ENCODE peak calls at places on chromosomes 3 and 15, in eight cellular contexts. T is breast epithelium, O is foreskin fibroblast, Q is brain microvascular endothelial cell, N is cardiac fibroblast, Y is astrocyte, R is BE2C, L is bronchial epithelial cell. D is an unnamed sample.

GRCh38 chr3:172129534-172129867 is 90.1 kb downstream of the FNDC3B start:
- DNase-seq in Y (no peak), Q (no peak), L (no peak), N (no peak), O (no peak), T (no peak), R (no peak), D (no peak)

GRCh38 chr3:134364061-134364935 is 9.9 kb downstream of the AMOTL2 start:
- DNase-seq in Q (peak; percentile 95), L (peak; percentile 83), O (peak; percentile 97), R (peak; percentile 75), N (peak; percentile 99), Y (peak; percentile 93), T (peak; percentile 95), D (peak; percentile 97)

GRCh38 chr15:92617197-92618037 is 38.2 kb downstream of the FAM174B start:
- DNase-seq in Y (peak; percentile 82), T (peak; percentile 64), R (peak; percentile 86), L (peak; percentile 38), N (peak; percentile 92), Q (peak; percentile 83), O (no peak), D (no peak)

GRCh38 chr3:98812851-98813374 is 49.8 kb downstream of the ST3GAL6 start:
- DNase-seq in Q (no peak), R (no peak), O (no peak), T (no peak), N (peak; percentile 68), Y (no peak), L (peak; percentile 71), D (no peak)

GRCh38 chr15:63907521-63907920 is 73.8 kb upstream of the HERC1 start:
- DNase-seq in T (no peak), Q (no peak), O (no peak), L (no peak), N (no peak), Y (no peak), R (no peak), D (no peak)

GRCh38 chr3:101195951-101196713 is 124.2 kb downstream of the IMPG2 start:
- DNase-seq in N (peak; percentile 78), L (peak; percentile 77), R (peak; percentile 12), O (peak; percentile 40), T (no peak), Y (peak; percentile 31), Q (peak; percentile 52), D (no peak)

GRCh38 chr15:64009798-64010241 is 36.5 kb downstream of the DAPK2 start:
- DNase-seq in R (no peak), T (no peak), Q (peak; percentile 22), Y (peak; percentile 66), N (peak; percentile 32), L (peak; percentile 90), O (peak; percentile 41), D (peak; percentile 20)

GRCh38 chr15:77019476-77020331 is 24.8 kb downstream of the PSTPIP1 start:
- DNase-seq in T (no peak), Y (peak; percentile 30), L (peak; percentile 17), N (no peak), O (no peak), Q (peak; percentile 37), R (peak; percentile 7), D (peak; percentile 53)

GRCh38 chr3:55491296-55491816 is 4.2 kb upstream of the WNT5A start:
- DNase-seq in Y (peak; percentile 96), L (peak; percentile 71), O (peak; percentile 82), T (no peak), R (no peak), Q (peak; percentile 32), N (peak; percentile 74), D (no peak)

GRCh38 chr15:80996247-80996646 is 4.5 kb upstream of the TLNRD1 start:
- DNase-seq in O (no peak), L (peak; percentile 18), Y (no peak), R (no peak), Q (no peak), T (no peak), N (peak; percentile 24), D (no peak)

GRCh38 chr15:98428253-98428989 is 219.9 kb upstream of the IGF1R start:
- DNase-seq in N (peak; percentile 63), O (peak; percentile 71), T (peak; percentile 71), Y (peak; percentile 39), Q (peak; percentile 51), L (peak; percentile 78), R (peak; percentile 80), D (no peak)

GRCh38 chr3:128973988-128974564 is 19.8 kb downstream of the CFAP92 start:
- DNase-seq in T (no peak), Q (no peak), Y (no peak), L (no peak), R (no peak), O (no peak), N (no peak), D (no peak)

GRCh38 chr3:19384868-19385267 is 236.6 kb downstream of the KCNH8 start:
- DNase-seq in T (no peak), O (no peak), Q (no peak), L (no peak), R (no peak), N (no peak), Y (no peak), D (no peak)

GRCh38 chr15:55703873-55704285 is 39.1 kb downstream of the PRTG start:
- DNase-seq in T (no peak), N (peak; percentile 11), O (peak; percentile 16), L (no peak), Q (no peak), R (no peak), Y (peak; percentile 64), D (no peak)

GRCh38 chr15:62026707-62027565 is 33.3 kb downstream of the VPS13C start:
- DNase-seq in N (no peak), Q (no peak), Y (no peak), T (no peak), R (no peak), O (no peak), L (no peak), D (no peak)

GRCh38 chr3:192816274-192816853 is 89.0 kb upstream of the FGF12 start:
- DNase-seq in N (peak; percentile 77), R (no peak), Y (no peak), T (no peak), Q (peak; percentile 39), L (peak; percentile 57), O (peak; percentile 37), D (no peak)

GRCh38 chr3:63565220-63565619 is 87.3 kb upstream of the SNTN start:
- DNase-seq in T (no peak), Y (no peak), O (no peak), R (peak; percentile 6), Q (no peak), N (no peak), L (no peak), D (no peak)

GRCh38 chr3:178060406-178060805 is 475.8 kb upstream of the KCNMB2 start:
- DNase-seq in L (no peak), O (peak; percentile 75), Y (no peak), N (peak; percentile 74), R (no peak), T (no peak), Q (no peak), D (no peak)

GRCh38 chr15:88950600-88951160 is 37.5 kb upstream of the MFGE8 start:
- DNase-seq in T (no peak), N (no peak), R (no peak), Y (no peak), L (no peak), Q (no peak), O (no peak), D (no peak)
- TF ChIP-seq CTCF in T (no peak), N (no peak), R (no peak), Y (no peak), L (no peak), Q (no peak), O (no peak), D (no peak)

DNA sequence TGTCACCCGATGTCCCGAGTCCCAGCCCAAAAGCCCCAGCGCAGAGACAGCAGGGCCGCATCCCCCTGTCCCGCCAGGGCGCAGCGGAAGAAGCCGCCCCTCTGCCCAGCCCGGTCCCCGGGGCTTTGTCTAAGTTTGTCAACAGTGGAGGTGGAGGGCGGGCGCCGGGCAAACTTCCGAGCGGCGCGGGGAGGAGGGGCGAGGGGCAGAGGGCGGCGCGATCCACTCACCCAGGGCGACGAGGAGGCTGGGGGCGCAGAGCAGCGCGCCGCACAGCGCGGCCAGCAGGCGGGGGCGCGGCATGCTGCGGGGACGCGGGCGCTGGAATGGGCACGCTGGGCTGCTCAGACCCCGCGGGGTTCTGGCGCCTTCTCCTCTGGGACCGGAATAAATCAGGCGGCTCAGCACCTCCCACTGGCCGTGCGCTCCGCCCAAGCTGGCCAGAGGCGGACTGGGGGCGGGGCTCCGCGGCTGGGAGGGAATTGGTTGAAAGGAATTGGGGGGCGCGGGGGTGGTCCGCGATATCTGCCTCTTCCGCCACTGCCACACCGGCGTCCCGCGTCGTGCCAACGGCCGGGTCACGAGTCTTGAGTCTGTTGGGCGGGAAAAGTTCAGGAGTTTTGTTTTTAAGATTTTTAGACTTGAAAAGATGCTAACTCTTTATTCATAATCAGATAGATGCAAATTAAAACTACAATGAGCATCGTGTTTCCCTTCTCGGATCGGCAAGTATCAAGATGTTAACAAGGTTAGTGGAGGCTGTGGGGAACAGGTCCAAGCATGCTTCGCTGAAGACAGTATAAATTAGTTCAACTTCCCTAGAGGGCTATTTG is at the start of gene MFGE8:
- DNase-seq in L (peak; percentile 89), T (no peak), Y (peak; percentile 57), Q (peak; percentile 51), O (peak; percentile 55), R (peak; percentile 89), N (peak; percentile 72), D (no peak)
- TF ChIP-seq CTCF in L (no peak), T (no peak), Y (no peak), Q (no peak), O (no peak), R (peak; percentile 11), N (no peak), D (peak; percentile 53)

DNA sequence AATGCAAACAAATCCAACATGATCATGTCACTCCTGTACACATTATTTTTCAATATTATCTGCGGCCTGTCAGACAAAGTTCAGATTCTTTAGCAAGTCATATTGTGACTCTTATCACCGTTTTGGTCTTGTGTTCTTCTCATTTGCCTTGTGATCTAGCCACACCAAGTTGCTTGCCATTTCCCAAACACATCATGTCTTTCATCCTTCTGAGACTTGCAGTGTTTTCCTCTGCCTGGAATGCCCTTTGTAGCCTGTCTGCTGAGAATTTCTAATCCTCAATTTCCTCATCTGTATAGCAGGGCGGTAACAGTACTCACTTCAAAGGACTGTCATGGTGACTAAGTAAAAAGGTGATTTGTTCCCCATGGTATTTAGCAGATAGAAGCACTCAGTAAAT is 135.0 kb downstream of the GREM1 start:
- DNase-seq in Q (no peak), N (peak; percentile 38), R (no peak), O (no peak), T (no peak), L (peak; percentile 71), Y (no peak), D (no peak)
- TF ChIP-seq CTCF in Q (no peak), N (no peak), R (no peak), O (no peak), T (no peak), L (no peak), Y (no peak), D (no peak)

DNA sequence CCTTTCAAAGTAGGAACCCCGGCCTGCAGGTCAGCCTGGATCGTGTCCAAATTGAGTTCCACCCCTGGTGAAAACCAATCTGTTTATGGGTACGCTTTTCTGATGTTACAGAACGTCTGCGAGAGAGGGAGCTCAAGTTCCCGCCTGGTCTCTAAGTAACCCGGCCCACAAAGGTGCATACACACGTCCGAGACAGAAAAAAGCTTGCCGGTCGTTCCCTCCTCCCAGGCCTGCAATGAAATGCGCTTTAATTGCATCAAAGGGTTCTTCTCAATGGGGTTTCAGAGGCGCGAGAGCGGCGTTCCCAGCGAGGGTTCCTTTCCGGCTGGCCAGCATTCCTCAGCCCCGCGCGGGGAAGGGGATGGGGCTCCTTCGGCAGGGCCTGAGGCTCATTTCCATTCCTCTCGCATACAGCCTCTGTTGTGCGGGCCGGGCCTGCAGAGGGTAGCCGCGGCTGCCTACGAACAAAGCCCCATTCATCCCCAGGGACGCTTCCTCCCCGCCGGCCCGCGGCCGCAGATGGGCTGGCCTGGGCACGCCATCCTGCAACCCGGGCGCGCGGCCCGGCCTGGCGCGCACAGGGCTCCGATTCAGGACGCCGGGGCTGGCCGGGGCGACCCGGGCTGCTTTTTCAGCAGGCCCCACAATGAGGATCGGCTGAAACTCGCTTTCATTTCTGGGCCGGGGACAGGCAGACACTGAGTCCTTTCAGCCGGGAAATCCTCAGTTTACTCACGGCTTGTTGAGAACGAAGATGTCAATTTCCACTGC is 138.3 kb downstream of the TMCO5A start:
- DNase-seq in Y (peak; percentile 69), R (peak; percentile 77), N (peak; percentile 87), Q (peak; percentile 66), O (peak; percentile 69), T (peak; percentile 78), L (peak; percentile 73), D (peak; percentile 84)
- TF ChIP-seq CTCF in Y (peak; percentile 17), R (peak; percentile 32), N (peak; percentile 15), Q (peak; percentile 45), O (no peak), T (no peak), L (peak; percentile 23), D (peak; percentile 68)